ENCODE peak calls at places on chromosomes 6 and 20, in ten cellular contexts. Q is memory B cell; N is mucosa of gallbladder; P is heart right ventricle; J is stimulated activated CD8-positive, alpha-beta memory T cell treated with anti-CD3 and anti-CD28 coated beads, Interleukin-15, amount 100 ng/mL, for 1 hour; S is mesothelial cell of epicardium; C is cardiac muscle cell; M is NCI-H2171 treated with DMSO at 0.1 percent for 48 hours; G is T-helper 17 cell; U is prostate gland. F is an unnamed sample.

GRCh38 chr6:7241709-7242645 is 71.0 kb downstream of the SSR1 start:
- DNase-seq in G (no peak), U (no peak), N (peak), M (no peak), C (no peak), S (no peak), P (no peak), Q (no peak), J (no peak), F (no peak)

GRCh38 chr20:23100754-23101107 is 14.6 kb upstream of the CD93 start:
- DNase-seq in P (no peak), N (no peak), Q (no peak), M (no peak), U (no peak), C (no peak), J (no peak), G (no peak), S (no peak), F (no peak)

GRCh38 chr6:13415276-13415675 is 72.1 kb downstream of the GFOD1 start:
- DNase-seq in S (no peak), N (no peak), U (no peak), J (no peak), Q (no peak), G (no peak), C (no peak), P (no peak), M (no peak), F (no peak)

GRCh38 chr20:37690626-37691369 is 3.0 kb upstream of the CTNNBL1 start:
- DNase-seq in P (no peak), U (no peak), S (no peak), Q (no peak), G (no peak), J (no peak), M (no peak), C (no peak), N (no peak), F (no peak)

GRCh38 chr6:5398530-5398929 is 137.2 kb downstream of the FARS2 start:
- DNase-seq in U (no peak), C (peak), J (no peak), G (no peak), N (no peak), M (peak), P (no peak), Q (no peak), S (no peak), F (no peak)

GRCh38 chr6:51479296-51479695 is 608.1 kb downstream of the PKHD1 start:
- DNase-seq in J (no peak), G (no peak), Q (no peak), C (no peak), M (no peak), U (no peak), P (no peak), S (no peak), N (no peak), F (no peak)

GRCh38 chr6:32668226-32668747 is 1.8 kb upstream of the HLA-DQB1 start:
- DNase-seq in U (peak), C (peak), N (peak), M (no peak), P (no peak), G (peak), Q (peak), S (no peak), J (no peak), F (no peak)

GRCh38 chr6:159829515-159829914 is 29.4 kb downstream of the PNLDC1 start:
- DNase-seq in G (no peak), J (no peak), C (no peak), S (no peak), U (no peak), P (no peak), M (no peak), N (no peak), Q (no peak), F (no peak)

GRCh38 chr6:115969207-115969929 is 91.3 kb downstream of the FRK start:
- DNase-seq in S (no peak), P (no peak), J (no peak), U (no peak), Q (no peak), M (no peak), C (peak), N (no peak), G (no peak), F (no peak)

GRCh38 chr6:138818496-138819194 is 22.8 kb downstream of the ECT2L start:
- DNase-seq in G (no peak), N (no peak), M (no peak), J (no peak), C (no peak), U (no peak), Q (no peak), P (no peak), S (no peak), F (no peak)

GRCh38 chr6:44676826-44677433 is 289.4 kb downstream of the CDC5L start:
- DNase-seq in C (peak), G (no peak), Q (no peak), P (no peak), U (peak), M (no peak), J (no peak), S (no peak), N (no peak), F (no peak)

GRCh38 chr6:156185113-156185512 is 592.1 kb upstream of the ARID1B start:
- DNase-seq in S (no peak), J (no peak), U (no peak), P (no peak), M (no peak), G (no peak), C (no peak), N (no peak), Q (no peak), F (no peak)

GRCh38 chr20:19015890-19016465 is 196.5 kb upstream of the SLC24A3 start:
- DNase-seq in G (no peak), P (no peak), S (no peak), N (peak), Q (no peak), U (peak), M (no peak), J (no peak), C (no peak), F (no peak)

GRCh38 chr20:38833154-38833856 is 27.8 kb downstream of the PPP1R16B start:
- DNase-seq in C (no peak), N (no peak), G (no peak), J (no peak), P (no peak), S (no peak), Q (no peak), M (no peak), U (no peak), F (no peak)

GRCh38 chr20:41006126-41006935 is 22.3 kb upstream of the TOP1 start:
- DNase-seq in N (no peak), U (no peak), P (no peak), S (no peak), Q (no peak), M (no peak), C (no peak), J (no peak), G (no peak), F (no peak)

GRCh38 chr6:13378669-13379590 is 50.6 kb upstream of the TBC1D7 start:
- DNase-seq in S (no peak), P (no peak), G (no peak), U (peak), N (no peak), Q (no peak), J (no peak), M (peak), C (no peak), F (no peak)

GRCh38 chr20:90651-91050 is 3.2 kb downstream of the DEFB125 start:
- DNase-seq in M (no peak), C (no peak), P (no peak), N (no peak), J (no peak), S (no peak), U (no peak), Q (no peak), G (no peak), F (no peak)

GRCh38 chr6:34414999-34415858 is 10.6 kb downstream of the RPS10 start:
- DNase-seq in G (peak), U (peak), M (peak), N (peak), J (no peak), C (peak), Q (peak), P (no peak), S (no peak), F (no peak)

GRCh38 chr6:49849121-49849907 is 17.0 kb downstream of the CRISP1 start:
- DNase-seq in S (no peak), N (no peak), C (peak), P (no peak), J (no peak), M (peak), Q (no peak), U (peak), G (no peak), F (peak)

GRCh38 chr6:79404261-79404660 is 133.0 kb downstream of the LCA5 start:
- DNase-seq in N (no peak), Q (no peak), M (no peak), G (no peak), J (no peak), P (no peak), C (no peak), U (no peak), S (no peak), F (no peak)

GRCh38 chr6:162973141-162973872 is 245.5 kb downstream of the PACRG start:
- DNase-seq in N (no peak), M (peak), U (no peak), Q (no peak), P (no peak), G (no peak), J (no peak), C (no peak), S (no peak), F (no peak)

GRCh38 chr20:60486345-60486744 is 528.1 kb downstream of the CDH26 start:
- DNase-seq in J (no peak), M (no peak), G (no peak), S (no peak), U (no peak), N (no peak), Q (no peak), C (no peak), P (no peak), F (no peak)

GRCh38 chr6:118968416-118968815 is 33.5 kb upstream of the MCM9 start:
- DNase-seq in J (no peak), N (no peak), S (no peak), M (peak), P (no peak), C (peak), G (no peak), Q (no peak), U (no peak), F (no peak)

GRCh38 chr20:14879020-14879697 is 541.7 kb upstream of the FLRT3 start:
- DNase-seq in M (no peak), N (no peak), S (no peak), G (no peak), U (no peak), Q (no peak), P (no peak), J (no peak), C (peak), F (no peak)

GRCh38 chr6:90294989-90295853 is 1.4 kb downstream of the BACH2 start:
- DNase-seq in N (peak), Q (peak), C (peak), S (no peak), J (peak), M (peak), P (peak), U (peak), G (peak), F (no peak)

GRCh38 chr6:111185954-111186353 is 98.7 kb downstream of the SLC16A10 start:
- DNase-seq in U (no peak), J (no peak), P (no peak), C (no peak), N (no peak), S (no peak), M (no peak), Q (no peak), G (no peak), F (no peak)

GRCh38 chr20:36314734-36315544 is 8.8 kb downstream of the DLGAP4 start:
- DNase-seq in G (no peak), N (no peak), P (no peak), M (no peak), S (no peak), J (no peak), Q (no peak), C (no peak), U (no peak), F (no peak)

GRCh38 chr20:43843096-43843964 is 71.3 kb upstream of the TOX2 start:
- DNase-seq in S (no peak), M (no peak), G (no peak), Q (no peak), P (no peak), J (no peak), U (no peak), N (no peak), C (peak), F (no peak)

GRCh38 chr20:62142252-62143117 is 709 bp downstream of the PSMA7 start:
- DNase-seq in J (no peak), M (no peak), Q (no peak), C (no peak), N (no peak), G (no peak), P (no peak), U (no peak), S (no peak), F (no peak)

GRCh38 chr6:118871331-118871730 is 22.6 kb upstream of the ASF1A start:
- DNase-seq in P (no peak), C (no peak), S (no peak), Q (no peak), M (no peak), U (no peak), N (no peak), J (no peak), G (no peak), F (no peak)

GRCh38 chr20:62597416-62598115 is 44.7 kb upstream of the SLCO4A1 start:
- DNase-seq in J (no peak), N (no peak), M (no peak), C (no peak), P (no peak), U (no peak), S (no peak), Q (no peak), G (no peak), F (no peak)